ENCODE peak calls at places on chromosomes 12 and 14, in seven cellular contexts. Q is H9, J is IMR-90, A is H1, M is mesendoderm, O is mesenchymal stem cell, D is trophoblast cell. S is an unnamed sample.

GRCh38 chr12:105676694-105677093 is 346.2 kb downstream of the C12orf75 start:
- DNase-seq in Q (no peak), D (no peak), O (no peak), J (no peak), M (no peak), A (no peak), S (no peak)

GRCh38 chr12:57127101-57127709 is 1.1 kb upstream of the LRP1 start:
- DNase-seq in A (no peak), D (peak), Q (peak), J (no peak), M (peak), O (peak), S (peak)

GRCh38 chr14:92601131-92601710 is 87.6 kb downstream of the RIN3 start:
- DNase-seq in Q (no peak), M (no peak), O (no peak), A (no peak), J (no peak), D (no peak), S (no peak)

GRCh38 chr12:131950182-131950913 is 606 bp downstream of the EP400 start:
- DNase-seq in M (peak), A (no peak), O (peak), D (peak), J (no peak), Q (no peak), S (no peak)

GRCh38 chr14:42241101-42241500 is 634.4 kb downstream of the LRFN5 start:
- DNase-seq in J (no peak), O (no peak), Q (no peak), D (no peak), M (no peak), A (no peak), S (no peak)

GRCh38 chr12:59122784-59123183 is 202.5 kb upstream of the LRIG3 start:
- DNase-seq in D (no peak), M (no peak), O (no peak), J (no peak), Q (no peak), A (no peak), S (no peak)

GRCh38 chr14:77603654-77604270 is 12.7 kb downstream of the SPTLC2 start:
- DNase-seq in J (no peak), O (peak), Q (no peak), M (no peak), A (no peak), D (peak), S (no peak)

GRCh38 chr14:105165134-105165704 is 3.4 kb downstream of the JAG2 start:
- DNase-seq in O (no peak), J (no peak), M (no peak), A (no peak), D (no peak), Q (no peak), S (no peak)

GRCh38 chr14:74754157-74754556 is 9.0 kb upstream of the YLPM1 start:
- DNase-seq in D (no peak), M (no peak), Q (no peak), J (peak), A (no peak), O (peak), S (no peak)

GRCh38 chr12:3757261-3757660 is 4.4 kb upstream of the CRACR2A start:
- DNase-seq in A (no peak), J (no peak), D (no peak), Q (no peak), O (no peak), M (no peak), S (no peak)

GRCh38 chr14:100286484-100287191 is 19.6 kb downstream of the SLC25A29 start:
- DNase-seq in O (no peak), J (no peak), Q (peak), M (no peak), D (no peak), A (no peak), S (no peak)

GRCh38 chr12:110266980-110267620 is 13.9 kb upstream of the ATP2A2 start:
- DNase-seq in M (no peak), D (no peak), A (no peak), O (peak), Q (no peak), J (peak), S (no peak)

GRCh38 chr12:80056845-80057244 is 42.5 kb upstream of the OTOGL start:
- DNase-seq in O (no peak), Q (no peak), M (no peak), A (no peak), J (no peak), D (no peak), S (no peak)

GRCh38 chr12:98066251-98066650 is 449.1 kb upstream of the TMPO start:
- DNase-seq in O (no peak), M (no peak), A (no peak), Q (no peak), D (no peak), J (no peak), S (no peak)
- H4K8ac ChIP-seq in O (no peak), M (no peak), A (no peak), Q (no peak), D (no peak), J (no peak), S (no peak)

GRCh38 chr12:53048780-53049401 is 974 bp upstream of the TNS2 start:
- DNase-seq in D (no peak), M (peak), Q (peak), O (peak), A (no peak), J (peak), S (no peak)

GRCh38 chr12:53051058-53051880 is 1.4 kb downstream of the TNS2 start:
- DNase-seq in Q (no peak), O (peak), D (peak), A (no peak), M (peak), J (peak), S (no peak)

GRCh38 chr12:53050426-53051057 is 677 bp downstream of the TNS2 start:
- DNase-seq in O (no peak), M (no peak), A (no peak), J (no peak), D (no peak), Q (no peak), S (no peak)

GRCh38 chr12:53048033-53048779 is 1.7 kb upstream of the TNS2 start:
- DNase-seq in D (no peak), A (no peak), J (no peak), M (peak), O (peak), Q (peak), S (no peak)

DNA sequence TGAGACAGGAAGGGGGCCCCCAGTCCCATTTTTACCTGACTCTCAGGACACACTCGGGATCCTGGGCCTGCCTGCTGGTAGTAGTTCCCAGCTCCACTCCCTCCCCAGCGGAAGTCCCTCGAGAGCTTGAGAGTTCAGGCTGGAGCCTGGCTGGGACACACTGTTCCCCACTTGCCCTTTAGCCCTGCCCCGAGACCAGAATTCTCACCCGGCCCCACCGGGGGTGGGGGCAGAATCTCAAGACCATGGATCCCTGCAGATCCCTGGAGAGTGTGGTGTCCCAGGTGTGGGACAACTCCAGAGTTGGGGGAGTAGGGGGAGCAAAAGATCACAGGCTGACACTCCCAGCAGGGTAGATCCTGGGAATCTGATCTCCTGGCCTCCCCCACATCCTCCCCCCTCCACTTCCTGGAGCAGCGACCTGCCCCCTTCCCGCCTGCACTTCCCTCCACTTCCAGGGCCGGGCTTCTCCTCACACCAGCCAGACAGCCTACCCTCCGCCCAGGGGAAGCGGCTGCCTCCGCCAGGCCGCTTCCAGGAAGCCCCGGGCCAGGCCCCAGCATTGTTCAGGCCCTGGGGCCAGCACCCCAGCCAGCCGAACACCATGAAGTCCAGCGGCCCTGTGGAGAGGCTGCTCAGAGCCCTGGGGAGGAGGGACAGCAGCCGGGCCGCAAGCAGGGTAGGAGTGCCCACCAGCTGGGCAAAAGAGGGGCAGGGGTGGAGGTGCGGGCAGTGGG is at the start of gene TNS2:
- DNase-seq in J (peak), A (no peak), Q (peak), M (peak), O (peak), D (no peak), S (no peak)
- H3K27ac ChIP-seq in J (peak), A (no peak), Q (no peak), M (peak), O (peak), D (peak), S (peak)

GRCh38 chr14:62253931-62254330 is 491.7 kb downstream of the SNAPC1 start:
- DNase-seq in A (no peak), M (no peak), J (no peak), O (no peak), D (no peak), Q (no peak), S (no peak)
- H2BK5ac ChIP-seq in A (no peak), M (no peak), J (no peak), O (no peak), D (no peak), Q (no peak), S (no peak)

DNA sequence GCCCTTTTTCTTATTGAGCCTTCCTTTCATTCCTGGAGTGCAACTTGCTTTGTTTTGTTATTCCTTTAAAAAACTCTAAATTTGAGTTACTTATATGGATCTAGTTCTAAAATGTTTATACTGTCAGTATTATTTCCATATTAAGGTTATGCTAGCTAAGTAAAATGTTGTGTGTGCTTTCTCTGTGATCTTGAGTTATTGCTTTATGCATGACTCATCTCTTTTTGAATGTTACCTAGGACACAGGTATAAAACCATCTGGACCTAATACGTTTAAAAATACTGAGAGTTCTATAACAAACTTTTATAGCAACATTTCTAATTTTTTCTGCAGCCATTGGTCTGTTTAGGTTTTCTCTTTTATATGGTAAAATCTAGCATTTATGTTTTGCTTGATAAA is 132.8 kb upstream of the LGR5 start:
- DNase-seq in O (no peak), D (no peak), A (no peak), J (no peak), Q (no peak), M (no peak), S (no peak)
- H4K8ac ChIP-seq in O (no peak), D (no peak), A (no peak), J (no peak), Q (no peak), M (no peak), S (no peak)

DNA sequence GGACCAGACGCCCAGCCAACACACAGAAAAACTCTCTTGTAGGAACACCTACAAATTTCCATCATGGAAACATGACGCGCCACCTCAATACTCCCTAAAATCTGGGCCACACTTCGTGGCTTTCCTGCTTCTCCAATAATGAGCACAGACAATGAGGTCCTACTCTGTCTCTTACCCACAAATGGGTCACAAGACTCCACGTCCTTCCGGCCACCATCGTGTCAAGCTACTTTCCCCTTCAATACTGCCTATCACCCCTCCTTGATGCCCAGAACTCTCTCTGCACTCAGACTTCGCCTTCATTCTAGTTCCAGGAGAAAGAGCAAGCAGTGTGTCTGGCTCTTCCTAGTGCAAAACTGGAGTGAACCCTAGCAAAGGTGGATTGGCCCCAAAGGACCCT is 28.1 kb downstream of the SBNO1 start:
- DNase-seq in A (no peak), M (no peak), O (no peak), Q (no peak), J (no peak), D (no peak), S (no peak)
- H3K27ac ChIP-seq in A (no peak), M (no peak), O (no peak), Q (no peak), J (no peak), D (no peak), S (no peak)

GRCh38 chr12:127781336-127781735 is 485.6 kb upstream of the TMEM132C start:
- DNase-seq in O (no peak), J (no peak), D (no peak), Q (no peak), A (no peak), M (no peak), S (no peak)
- H2BK5ac ChIP-seq in O (no peak), J (no peak), D (no peak), Q (no peak), A (no peak), M (no peak), S (no peak)